ENCODE peak calls at places on chromosome 13, in ten cellular contexts. G is central memory CD8-positive, alpha-beta T cell; T is amniotic epithelial cell; A is activated CD4-positive, alpha-beta T cell treated with anti-CD3 and anti-CD28 coated beads, Interleukin-2, amount 50 U/mL, for 1 hour; M is activated gamma-delta T cell treated with Interleukin-2 at 50 U/mL for 16 hours; L is Peyer's patch; E is NCI-H2171 treated with DMSO at 0.1 percent for 48 hours; D is activated CD8-positive, alpha-beta memory T cell treated with anti-CD3 and anti-CD28 coated beads for 1 hour; N is islet precursor cell; O is NCI-H1694 treated with DMSO at 0.1 percent for 48 hours. P is an unnamed sample.

GRCh38 chr13:49371943-49372636 is 71.8 kb downstream of the CAB39L start:
- DNase-seq in G (no peak), T (peak; percentile 44), A (peak; percentile 5), M (no peak), L (no peak), E (peak; percentile 79), D (no peak), N (no peak), O (no peak), P (no peak)

GRCh38 chr13:100880166-100880565 is 205.6 kb upstream of the TMTC4 start:
- DNase-seq in G (no peak), T (no peak), A (no peak), M (no peak), L (no peak), E (no peak), D (no peak), N (no peak), O (no peak), P (no peak)

GRCh38 chr13:110876592-110876991 is 38.3 kb downstream of the ANKRD10 start:
- DNase-seq in G (no peak), T (no peak), A (no peak), M (no peak), L (no peak), E (no peak), D (no peak), N (no peak), O (no peak), P (no peak)

GRCh38 chr13:49958321-49958720 is 22.2 kb upstream of the SPRYD7 start:
- DNase-seq in G (no peak), T (peak; percentile 80), A (no peak), M (no peak), L (no peak), E (no peak), D (no peak), N (no peak), O (no peak), P (no peak)

GRCh38 chr13:90709329-90709728 is 638.2 kb upstream of the MIR17HG start:
- DNase-seq in G (no peak), T (no peak), A (no peak), M (no peak), L (no peak), E (no peak), D (no peak), N (no peak), O (no peak), P (no peak)

GRCh38 chr13:98083507-98083906 is 59.4 kb upstream of the FARP1 start:
- DNase-seq in G (no peak), T (peak; percentile 87), A (no peak), M (no peak), L (no peak), E (no peak), D (no peak), N (no peak), O (no peak), P (no peak)

GRCh38 chr13:27997904-27998522 is 9.5 kb upstream of the URAD start:
- DNase-seq in G (no peak), T (peak; percentile 53), A (no peak), M (no peak), L (peak; percentile 30), E (peak; percentile 0), D (no peak), N (peak; percentile 81), O (peak; percentile 24), P (no peak)

GRCh38 chr13:44822291-44822690 is 167.0 kb downstream of the NUFIP1 start:
- DNase-seq in G (no peak), T (no peak), A (no peak), M (no peak), L (no peak), E (no peak), D (no peak), N (no peak), O (no peak), P (no peak)

GRCh38 chr13:25415196-25415595 is 43.4 kb downstream of the ATP8A2 start:
- DNase-seq in G (no peak), T (no peak), A (no peak), M (no peak), L (no peak), E (peak; percentile 18), D (no peak), N (peak; percentile 18), O (no peak), P (no peak)

GRCh38 chr13:23941216-23941615 is 43.9 kb upstream of the C1QTNF9B start:
- DNase-seq in G (no peak), T (no peak), A (no peak), M (no peak), L (no peak), E (no peak), D (no peak), N (no peak), O (no peak), P (no peak)

GRCh38 chr13:70107498-70108271 is at the start of gene ATXN8OS:
- DNase-seq in G (no peak), T (no peak), A (no peak), M (no peak), L (no peak), E (peak; percentile 45), D (no peak), N (peak; percentile 63), O (no peak), P (no peak)

GRCh38 chr13:49810825-49811526 is 18.5 kb upstream of the KPNA3 start:
- DNase-seq in G (no peak), T (peak; percentile 81), A (no peak), M (no peak), L (no peak), E (no peak), D (no peak), N (peak; percentile 62), O (no peak), P (no peak)

GRCh38 chr13:100584901-100585300 is 3.7 kb downstream of the GGACT start:
- DNase-seq in G (no peak), T (no peak), A (peak; percentile 5), M (no peak), L (no peak), E (no peak), D (no peak), N (no peak), O (no peak), P (no peak)

GRCh38 chr13:30776661-30777060 is 41.3 kb downstream of the ALOX5AP start:
- DNase-seq in G (no peak), T (peak; percentile 59), A (no peak), M (no peak), L (no peak), E (no peak), D (no peak), N (no peak), O (no peak), P (no peak)

GRCh38 chr13:102128216-102128800 is 273.5 kb downstream of the FGF14 start:
- DNase-seq in G (no peak), T (peak; percentile 10), A (no peak), M (no peak), L (no peak), E (peak; percentile 65), D (no peak), N (no peak), O (no peak), P (no peak)

GRCh38 chr13:111939285-111940278 is 127.4 kb upstream of the SOX1 start:
- DNase-seq in G (no peak), T (no peak), A (no peak), M (no peak), L (no peak), E (no peak), D (no peak), N (peak; percentile 42), O (no peak), P (no peak)

GRCh38 chr13:38637576-38637975 is 49.3 kb upstream of the FREM2 start:
- DNase-seq in G (no peak), T (no peak), A (no peak), M (no peak), L (no peak), E (no peak), D (no peak), N (no peak), O (no peak), P (no peak)

GRCh38 chr13:107113387-107113786 is 545.5 kb upstream of the ARGLU1 start:
- DNase-seq in G (no peak), T (no peak), A (no peak), M (no peak), L (no peak), E (no peak), D (no peak), N (no peak), O (no peak), P (no peak)

GRCh38 chr13:42041684-42042035 is 6.8 kb upstream of the DGKH start:
- DNase-seq in G (no peak), T (peak; percentile 63), A (no peak), M (no peak), L (no peak), E (no peak), D (no peak), N (peak; percentile 79), O (no peak), P (no peak)

GRCh38 chr13:23087884-23088283 is 92.9 kb upstream of the SGCG start:
- DNase-seq in G (no peak), T (peak; percentile 39), A (no peak), M (no peak), L (no peak), E (no peak), D (no peak), N (peak; percentile 69), O (peak; percentile 16), P (no peak)

GRCh38 chr13:36193151-36193855 is 21.1 kb downstream of the SOHLH2 start:
- DNase-seq in G (no peak), T (peak; percentile 5), A (no peak), M (no peak), L (no peak), E (no peak), D (no peak), N (no peak), O (no peak), P (no peak)